ENCODE peak calls at places on chromosomes 13 and 19, in nine cellular contexts. L is activated naive CD4-positive, alpha-beta T cell treated with Interleukin-2 at 50 U/mL for 16 hours; V is central memory CD4-positive, alpha-beta T cell; U is T-helper 2 cell; P is glutamatergic neuron; S is hepatic stellate cell; I is HT-29; C is stimulated activated CD8-positive, alpha-beta memory T cell treated with anti-CD3 and anti-CD28 coated beads, Interleukin-2, amount 100 ng/mL, for 1 hour; T is left ventricle myocardium inferior. A is an unnamed sample.

GRCh38 chr13:75418186-75418843 is 63.7 kb downstream of the TBC1D4 start:
- DNase-seq in V (no peak), U (no peak), C (no peak), S (no peak), P (no peak), L (no peak), I (no peak), T (no peak), A (no peak)

GRCh38 chr13:82636119-82636518 is 1246.2 kb downstream of the SLITRK1 start:
- DNase-seq in V (no peak), T (no peak), P (no peak), L (no peak), I (peak), C (no peak), U (no peak), S (no peak), A (no peak)

GRCh38 chr13:48401480-48401879 is 11.4 kb downstream of the LPAR6 start:
- DNase-seq in P (no peak), S (no peak), L (no peak), T (no peak), V (peak), U (peak), I (no peak), C (no peak), A (no peak)

GRCh38 chr13:104318121-104318520 is 1251.9 kb upstream of the SLC10A2 start:
- DNase-seq in L (no peak), U (no peak), P (no peak), S (peak), C (no peak), I (peak), T (no peak), V (no peak), A (no peak)

GRCh38 chr19:44476559-44477408 is 23.5 kb downstream of the ZNF180 start:
- DNase-seq in V (peak), S (no peak), U (peak), P (no peak), C (no peak), T (no peak), I (peak), L (no peak), A (no peak)

GRCh38 chr13:31485651-31486051 is 253.7 kb upstream of the RXFP2 start:
- DNase-seq in T (no peak), U (no peak), I (no peak), P (no peak), L (no peak), C (no peak), S (no peak), V (no peak), A (no peak)

GRCh38 chr13:22278336-22278929 is 607.6 kb downstream of the FGF9 start:
- DNase-seq in I (peak), U (peak), T (peak), C (peak), S (no peak), V (peak), P (peak), L (peak), A (no peak)

GRCh38 chr13:66313408-66313807 is 916.7 kb downstream of the PCDH9 start:
- DNase-seq in C (no peak), L (no peak), T (no peak), P (no peak), I (no peak), V (no peak), U (no peak), S (no peak), A (no peak)

GRCh38 chr19:10828981-10829821 is 6.8 kb downstream of the TMED1 start:
- DNase-seq in U (no peak), C (no peak), T (no peak), L (no peak), V (no peak), I (no peak), S (no peak), P (no peak), A (peak)

GRCh38 chr19:35524181-35524838 is 3.8 kb downstream of the SBSN start:
- DNase-seq in U (no peak), L (no peak), S (no peak), P (no peak), I (no peak), T (no peak), V (no peak), C (no peak), A (no peak)

GRCh38 chr19:38024991-38025716 is 118.1 kb downstream of the SIPA1L3 start:
- DNase-seq in U (no peak), V (no peak), C (no peak), I (peak), T (no peak), P (no peak), L (no peak), S (no peak), A (no peak)